ENCODE peak calls at places on chromosomes 16 and 17, in four cellular contexts. M is esophagus muscularis mucosa, W is fibroblast of mammary gland, I is H7. O is an unnamed sample.

GRCh38 chr16:85612801-85613608 is at the start of gene GSE1:
- DNase-seq in W (peak), I (peak), M (peak), O (peak)

GRCh38 chr17:79325707-79326106 is 251.1 kb downstream of the ENGASE start:
- DNase-seq in M (no peak), W (no peak), I (peak), O (no peak)

GRCh38 chr17:56925088-56925487 is 11.2 kb upstream of the TRIM25 start:
- DNase-seq in I (no peak), M (no peak), W (no peak), O (no peak)

GRCh38 chr17:17168401-17168800 is 37.7 kb downstream of the PLD6 start:
- DNase-seq in M (no peak), I (peak), W (no peak), O (no peak)

GRCh38 chr17:4607773-4608187 is 23.5 kb downstream of the SMTNL2 start:
- DNase-seq in M (no peak), I (peak), W (peak), O (peak)

GRCh38 chr16:52068447-52069074 is 478.4 kb downstream of the TOX3 start:
- DNase-seq in M (peak), W (peak), I (peak), O (no peak)

GRCh38 chr17:69268442-69269068 is 39.9 kb upstream of the ABCA10 start:
- DNase-seq in M (no peak), I (no peak), W (no peak), O (no peak)

GRCh38 chr16:17070882-17071592 is 399.7 kb downstream of the XYLT1 start:
- DNase-seq in M (no peak), I (peak), W (peak), O (no peak)

GRCh38 chr17:73657473-73658116 is 13.3 kb upstream of the SDK2 start:
- DNase-seq in I (peak), M (peak), W (peak), O (peak)

GRCh38 chr17:71580220-71580619 is 540.6 kb upstream of the SOX9 start:
- DNase-seq in M (no peak), I (no peak), W (no peak), O (no peak)

GRCh38 chr16:67185866-67186134 is 2.0 kb upstream of the MATCAP1 start:
- DNase-seq in M (no peak), I (no peak), W (no peak), O (no peak)
- H3K4me3 ChIP-seq in M (peak), I (no peak), W (no peak), O (peak)

GRCh38 chr17:21376585-21376834 is 353 bp downstream of the KCNJ12 start:
- DNase-seq in I (no peak), M (no peak), W (no peak), O (no peak)
- H3K4me3 ChIP-seq in I (peak), M (peak), W (no peak), O (peak)

GRCh38 chr17:75996665-75997590 is 3.7 kb upstream of the CDK3 start:
- DNase-seq in I (peak), W (peak), M (no peak), O (no peak)
- H3K4me3 ChIP-seq in I (no peak), W (no peak), M (no peak), O (no peak)

DNA sequence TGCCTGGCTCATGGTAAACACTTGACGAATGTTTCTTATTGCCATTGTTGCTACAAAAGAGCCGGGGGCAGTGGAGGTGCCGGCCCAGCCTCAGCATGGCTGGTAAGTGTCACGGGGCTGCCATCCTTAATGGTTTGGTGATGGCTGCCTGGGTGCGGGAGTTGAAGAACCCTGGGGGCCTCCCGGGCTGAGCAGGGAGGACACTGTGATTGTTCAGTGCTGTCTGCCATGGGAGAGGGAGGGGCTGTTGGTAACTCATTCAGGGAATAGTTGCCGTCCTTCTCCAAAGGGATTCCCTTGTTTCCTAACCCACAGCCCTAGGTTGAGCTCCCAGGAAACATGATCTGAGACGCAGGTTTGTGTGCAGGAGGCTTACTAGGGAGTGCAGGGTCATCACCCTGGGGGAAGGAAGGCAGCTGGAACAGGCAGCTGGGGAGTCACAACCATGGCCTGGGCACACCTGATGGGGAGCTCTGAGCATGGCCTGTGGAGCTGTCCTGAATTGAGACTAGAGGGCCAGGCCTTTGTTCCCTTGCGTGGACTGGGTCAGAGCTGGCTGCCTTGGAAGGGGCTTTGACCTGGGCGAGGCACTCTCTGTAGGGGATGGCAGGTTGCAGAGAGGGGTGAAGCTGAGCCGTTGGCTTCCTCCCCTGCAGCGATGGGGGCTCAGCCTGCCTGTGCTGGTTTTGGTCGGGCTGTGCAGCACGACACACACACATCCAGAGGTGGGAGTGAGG is 85.7 kb downstream of the PLCG2 start:
- DNase-seq in W (no peak), I (peak), M (no peak), O (no peak)
- H3K4me3 ChIP-seq in W (no peak), I (no peak), M (no peak), O (no peak)

GRCh38 chr17:48619821-48620496 is 4.9 kb upstream of the HOXB8 start:
- DNase-seq in W (no peak), M (no peak), I (peak), O (no peak)
- H3K4me3 ChIP-seq in W (no peak), M (no peak), I (no peak), O (no peak)

GRCh38 chr17:45143767-45144198 is 4.5 kb upstream of the HEXIM1 start:
- DNase-seq in M (peak), W (peak), I (peak), O (peak)

GRCh38 chr17:45145035-45145389 is 3.3 kb upstream of the HEXIM1 start:
- DNase-seq in I (no peak), W (no peak), M (no peak), O (peak)

GRCh38 chr17:45146166-45146565 is 2.1 kb upstream of the HEXIM1 start:
- DNase-seq in W (no peak), I (no peak), M (no peak), O (peak)

GRCh38 chr17:45144199-45145034 is 3.9 kb upstream of the HEXIM1 start:
- DNase-seq in I (peak), W (no peak), M (no peak), O (peak)

DNA sequence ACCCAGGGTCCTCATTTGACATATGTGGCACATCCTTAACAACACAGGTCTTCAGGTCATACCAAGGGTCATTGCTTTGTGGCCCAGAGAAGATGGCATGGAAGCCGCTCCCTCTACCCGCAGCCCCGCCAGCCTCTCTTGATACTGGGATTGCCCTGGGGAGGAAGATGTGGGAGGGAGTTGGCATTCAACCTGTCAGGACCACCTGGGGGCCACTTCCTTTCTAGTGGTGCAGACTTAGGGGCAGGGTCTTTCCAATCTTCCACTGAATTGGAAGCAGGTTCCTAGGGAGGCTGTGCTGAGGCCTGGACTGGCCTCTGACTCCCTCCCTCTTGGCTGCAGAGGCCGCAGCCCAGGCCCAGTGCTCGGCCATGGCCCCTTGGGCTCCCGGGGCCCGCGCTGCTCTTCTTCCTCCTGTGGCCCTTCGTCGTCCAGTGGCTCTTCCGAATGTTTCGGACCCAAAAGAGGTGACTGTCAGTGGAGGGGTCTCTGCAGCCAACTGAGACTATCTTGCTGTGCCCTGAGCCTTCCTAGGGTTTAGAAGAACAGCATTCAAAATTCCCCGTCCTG is 5.1 kb upstream of the HEXIM1 start:
- DNase-seq in I (peak), W (no peak), M (no peak), O (peak)
- H3K4me3 ChIP-seq in I (peak), W (no peak), M (peak), O (peak)